ENCODE peak calls at places on chromosome 16, in eight cellular contexts. Z, O, N, B, K, E, Y and I are unnamed samples.

GRCh38 chr16:84484579-84485254 is 19.7 kb downstream of the MEAK7 start:
- DNase-seq in Z (peak; percentile 70), O (peak; percentile 48), N (peak; percentile 62), B (peak; percentile 41), K (peak; percentile 55), E (peak; percentile 61), Y (peak; percentile 76), I (peak; percentile 66)

GRCh38 chr16:21117567-21117966 is 33.1 kb downstream of the DNAH3 start:
- DNase-seq in Z (no peak), O (no peak), N (no peak), B (no peak), K (no peak), E (no peak), Y (no peak), I (no peak)

GRCh38 chr16:4032768-4033167 is 83.5 kb downstream of the ADCY9 start:
- DNase-seq in Z (peak; percentile 84), O (no peak), N (no peak), B (peak; percentile 23), K (no peak), E (no peak), Y (peak; percentile 48), I (no peak)

GRCh38 chr16:81611721-81612120 is 167.1 kb downstream of the CMIP start:
- DNase-seq in Z (no peak), O (no peak), N (no peak), B (no peak), K (no peak), E (no peak), Y (no peak), I (no peak)

GRCh38 chr16:11056989-11057645 is 112.8 kb downstream of the CLEC16A start:
- DNase-seq in Z (no peak), O (no peak), N (no peak), B (no peak), K (peak; percentile 33), E (peak; percentile 30), Y (no peak), I (no peak)

GRCh38 chr16:67661101-67661661 is 421 bp downstream of the PARD6A start:
- DNase-seq in Z (no peak), O (no peak), N (peak; percentile 41), B (peak; percentile 56), K (no peak), E (peak; percentile 52), Y (peak; percentile 22), I (no peak)

GRCh38 chr16:5790512-5790911 is 692.9 kb upstream of the EEF2KMT start:
- DNase-seq in Z (no peak), O (no peak), N (no peak), B (no peak), K (no peak), E (no peak), Y (no peak), I (no peak)

GRCh38 chr16:73179671-73180370 is 131.9 kb upstream of the ZFHX3 start:
- DNase-seq in Z (no peak), O (no peak), N (no peak), B (no peak), K (peak; percentile 39), E (peak; percentile 29), Y (peak; percentile 33), I (no peak)

GRCh38 chr16:62752837-62753236 is 716.6 kb upstream of the CDH8 start:
- DNase-seq in Z (no peak), O (no peak), N (no peak), B (no peak), K (no peak), E (no peak), Y (no peak), I (no peak)

GRCh38 chr16:12539185-12539929 is 264.3 kb downstream of the CPPED1 start:
- DNase-seq in Z (peak; percentile 26), O (no peak), N (no peak), B (peak; percentile 77), K (no peak), E (no peak), Y (no peak), I (no peak)

GRCh38 chr16:70789231-70789926 is 11.6 kb downstream of the VAC14 start:
- DNase-seq in Z (peak; percentile 40), O (peak; percentile 83), N (peak; percentile 79), B (no peak), K (peak; percentile 88), E (no peak), Y (peak; percentile 43), I (no peak)

GRCh38 chr16:53985865-53986264 is 281.9 kb downstream of the FTO start:
- DNase-seq in Z (no peak), O (no peak), N (no peak), B (no peak), K (no peak), E (no peak), Y (no peak), I (no peak)

GRCh38 chr16:88611220-88611821 is 27.1 kb upstream of the IL17C start:
- DNase-seq in Z (no peak), O (no peak), N (no peak), B (no peak), K (no peak), E (no peak), Y (no peak), I (no peak)

GRCh38 chr16:81437860-81438259 is 6.7 kb upstream of the CMIP start:
- DNase-seq in Z (no peak), O (no peak), N (no peak), B (no peak), K (no peak), E (no peak), Y (no peak), I (no peak)

GRCh38 chr16:56657555-56658430 is at the start of gene MT1F:
- DNase-seq in Z (peak; percentile 99), O (peak; percentile 49), N (peak; percentile 78), B (peak; percentile 7), K (peak; percentile 36), E (peak; percentile 96), Y (peak; percentile 73), I (peak; percentile 83)

GRCh38 chr16:70761656-70762055 is 39.3 kb downstream of the VAC14 start:
- DNase-seq in Z (no peak), O (no peak), N (no peak), B (no peak), K (no peak), E (no peak), Y (no peak), I (no peak)

GRCh38 chr16:14289692-14290340 is 218.7 kb downstream of the MRTFB start:
- DNase-seq in Z (no peak), O (no peak), N (peak; percentile 79), B (no peak), K (no peak), E (no peak), Y (no peak), I (no peak)

GRCh38 chr16:88770459-88771293 is 14.3 kb downstream of the PIEZO1 start:
- DNase-seq in Z (peak; percentile 76), O (no peak), N (peak; percentile 45), B (peak; percentile 88), K (peak; percentile 66), E (peak; percentile 48), Y (peak; percentile 74), I (no peak)

GRCh38 chr16:66369055-66369592 is 2.6 kb downstream of the CDH5 start:
- DNase-seq in Z (no peak), O (no peak), N (no peak), B (no peak), K (no peak), E (peak; percentile 30), Y (no peak), I (no peak)

GRCh38 chr16:67979955-67980678 is at the start of gene DPEP3:
- DNase-seq in Z (no peak), O (no peak), N (no peak), B (no peak), K (no peak), E (no peak), Y (no peak), I (peak; percentile 68)

GRCh38 chr16:52611817-52612673 is 65.1 kb upstream of the TOX3 start:
- DNase-seq in Z (peak; percentile 80), O (no peak), N (peak; percentile 72), B (no peak), K (no peak), E (no peak), Y (no peak), I (no peak)

GRCh38 chr16:70712942-70713341 is 27.1 kb upstream of the MTSS2 start:
- DNase-seq in Z (no peak), O (no peak), N (no peak), B (no peak), K (no peak), E (no peak), Y (no peak), I (no peak)

GRCh38 chr16:57277586-57277985 is 6.9 kb downstream of the PLLP start:
- DNase-seq in Z (peak; percentile 48), O (no peak), N (peak; percentile 36), B (peak; percentile 88), K (no peak), E (no peak), Y (no peak), I (no peak)

GRCh38 chr16:50596762-50597450 is 48.7 kb downstream of the NKD1 start:
- DNase-seq in Z (no peak), O (no peak), N (no peak), B (no peak), K (no peak), E (no peak), Y (no peak), I (no peak)

GRCh38 chr16:86536621-86537020 is 18.4 kb downstream of the MTHFSD start:
- DNase-seq in Z (no peak), O (no peak), N (no peak), B (no peak), K (no peak), E (no peak), Y (no peak), I (no peak)
- H3K27ac ChIP-seq in Z (no peak overlapping the region), O (no peak overlapping the region), N (no peak overlapping the region), B (no peak overlapping the region), K (no peak overlapping the region), E (no peak overlapping the region), Y (no peak overlapping the region), I (no peak overlapping the region)

GRCh38 chr16:22322021-22322471 is 24.8 kb downstream of the POLR3E start:
- DNase-seq in Z (no peak), O (no peak), N (no peak), B (no peak), K (no peak), E (no peak), Y (no peak), I (no peak)
- H3K27ac ChIP-seq in Z (no peak overlapping the region), O (no peak overlapping the region), N (no peak overlapping the region), B (no peak overlapping the region), K (no peak overlapping the region), E (no peak overlapping the region), Y (no peak overlapping the region), I (no peak overlapping the region)

DNA sequence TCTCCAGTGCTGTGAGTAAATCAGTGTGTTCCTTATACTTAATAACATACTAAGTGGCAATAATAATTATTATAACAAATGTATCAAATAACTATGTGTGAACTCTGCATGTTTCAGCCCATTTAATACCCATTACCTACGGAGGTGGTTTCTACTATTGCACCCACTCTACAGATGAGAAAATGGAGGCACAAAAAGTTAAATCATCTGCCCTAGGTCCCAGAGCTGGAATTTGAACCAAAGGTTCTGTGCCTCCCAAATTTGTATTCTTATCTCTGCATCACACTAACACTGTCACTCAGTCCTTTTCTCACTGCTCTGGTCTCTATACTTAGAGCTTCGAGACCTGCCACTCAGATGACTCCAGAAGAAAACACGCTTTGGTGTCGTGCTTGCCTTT is 417.0 kb downstream of the MAF start:
- DNase-seq in Z (no peak), O (no peak), N (no peak), B (no peak), K (no peak), E (no peak), Y (no peak), I (no peak)
- H3K27ac ChIP-seq in Z (no peak overlapping the region), O (no peak overlapping the region), N (no peak overlapping the region), B (no peak overlapping the region), K (no peak overlapping the region), E (no peak overlapping the region), Y (no peak overlapping the region), I (no peak overlapping the region)

GRCh38 chr16:69072640-69072974 is 32.8 kb upstream of the HAS3 start:
- DNase-seq in Z (no peak), O (no peak), N (no peak), B (no peak), K (no peak), E (no peak), Y (no peak), I (no peak)
- H3K27ac ChIP-seq in Z (peak overlapping the region; percentile 32), O (no peak overlapping the region), N (peak overlapping the region; percentile 89), B (no peak overlapping the region), K (no peak overlapping the region), E (no peak overlapping the region), Y (no peak overlapping the region), I (no peak overlapping the region)